ENCODE peak calls at places on chromosomes 6 and 20, in nine cellular contexts. S, K, N, H, J, Z, T, G and C are unnamed samples.

GRCh38 chr20:22921595-22922421 is 113.3 kb upstream of the SSTR4 start:
- DNase-seq in S (no peak), Z (peak), N (no peak), G (no peak), J (no peak), H (no peak), K (no peak), T (no peak), C (peak)

GRCh38 chr6:123434186-123434585 is 202.6 kb downstream of the TRDN start:
- DNase-seq in J (no peak), G (no peak), N (no peak), H (no peak), Z (no peak), S (no peak), T (no peak), K (no peak), C (no peak)

GRCh38 chr6:152146385-152146784 is 338.9 kb downstream of the ESR1 start:
- DNase-seq in H (no peak), J (no peak), N (no peak), Z (no peak), T (no peak), G (no peak), K (no peak), S (no peak), C (no peak)

GRCh38 chr6:7433211-7433610 is 43.6 kb downstream of the RIOK1 start:
- DNase-seq in J (no peak), T (no peak), Z (no peak), K (no peak), S (no peak), G (no peak), H (no peak), N (no peak), C (no peak)

GRCh38 chr6:69953491-69953890 is 87.1 kb downstream of the COL19A1 start:
- DNase-seq in H (no peak), Z (no peak), K (no peak), N (no peak), S (no peak), T (no peak), J (no peak), G (no peak), C (no peak)

GRCh38 chr20:17857639-17858449 is 110.8 kb downstream of the SNX5 start:
- DNase-seq in G (no peak), J (no peak), N (no peak), K (no peak), T (no peak), H (no peak), Z (no peak), S (no peak), C (no peak)

GRCh38 chr6:112475083-112475482 is 128.0 kb downstream of the RFPL4B start:
- DNase-seq in S (no peak), N (no peak), T (no peak), Z (no peak), G (no peak), J (no peak), K (no peak), H (no peak), C (no peak)

GRCh38 chr6:5950448-5950847 is 56.3 kb downstream of the NRN1 start:
- DNase-seq in H (no peak), T (no peak), S (peak), N (no peak), K (peak), Z (no peak), J (no peak), G (no peak), C (no peak)

GRCh38 chr6:53027131-53027718 is 32.1 kb upstream of the GSTA4 start:
- DNase-seq in J (no peak), H (no peak), S (no peak), Z (no peak), K (no peak), G (no peak), T (no peak), N (no peak), C (no peak)

GRCh38 chr6:68238097-68238597 is 396.9 kb upstream of the ADGRB3 start:
- DNase-seq in S (no peak), H (no peak), T (no peak), Z (no peak), J (no peak), G (no peak), N (no peak), K (no peak), C (no peak)